ENCODE peak calls at places on chromosome 10, in six cellular contexts. Z is hepatocyte, Y is cardiac septum, K is neural crest cell, L is SW 1271, T is adrenal gland. H is an unnamed sample.

GRCh38 chr10:88076027-88076880 is 212.8 kb downstream of the PTEN start:
- DNase-seq in Z (no peak), Y (no peak), K (no peak), L (no peak), T (no peak), H (no peak)

GRCh38 chr10:112797908-112798307 is 152.1 kb upstream of the TCF7L2 start:
- DNase-seq in Z (no peak), Y (no peak), K (no peak), L (no peak), T (no peak), H (no peak)

GRCh38 chr10:8088504-8088903 is 34.0 kb downstream of the GATA3 start:
- DNase-seq in Z (no peak), Y (no peak), K (no peak), L (no peak), T (no peak), H (no peak)

GRCh38 chr10:99924451-99924850 is 85.3 kb downstream of the DNMBP start:
- DNase-seq in Z (no peak), Y (no peak), K (no peak), L (no peak), T (no peak), H (no peak)

GRCh38 chr10:88433551-88434186 is 149.4 kb downstream of the RNLS start:
- DNase-seq in Z (no peak), Y (no peak), K (no peak), L (no peak), T (no peak), H (no peak)

GRCh38 chr10:3803884-3804741 is 19.1 kb upstream of the KLF6 start:
- DNase-seq in Z (no peak), Y (no peak), K (no peak), L (no peak), T (no peak), H (no peak)

GRCh38 chr10:101766753-101767599 is 8.9 kb downstream of the FGF8 start:
- DNase-seq in Z (no peak), Y (peak; percentile 44), K (no peak), L (no peak), T (no peak), H (no peak)

GRCh38 chr10:67818323-67818722 is 19.7 kb downstream of the DNAJC12 start:
- DNase-seq in Z (peak; percentile 57), Y (no peak), K (no peak), L (peak; percentile 6), T (no peak), H (no peak)

GRCh38 chr10:85545874-85546273 is 820.7 kb downstream of the GRID1 start:
- DNase-seq in Z (no peak), Y (no peak), K (no peak), L (no peak), T (no peak), H (no peak)

GRCh38 chr10:111079241-111079760 is 2.5 kb downstream of the ADRA2A start:
- DNase-seq in Z (no peak), Y (no peak), K (no peak), L (no peak), T (no peak), H (peak; percentile 26)

GRCh38 chr10:31953080-31953479 is 24.4 kb upstream of the ARHGAP12 start:
- DNase-seq in Z (no peak), Y (no peak), K (no peak), L (no peak), T (no peak), H (no peak)

GRCh38 chr10:79206300-79207095 is 137.7 kb downstream of the ZMIZ1 start:
- DNase-seq in Z (no peak), Y (no peak), K (no peak), L (no peak), T (no peak), H (peak; percentile 80)

GRCh38 chr10:56823849-56824248 is 462.8 kb upstream of the ZWINT start:
- DNase-seq in Z (no peak), Y (no peak), K (no peak), L (no peak), T (no peak), H (no peak)

GRCh38 chr10:51918921-51919325 is 219.5 kb upstream of the CSTF2T start:
- DNase-seq in Z (no peak), Y (no peak), K (no peak), L (no peak), T (no peak), H (no peak)